ENCODE peak calls at places on chromosomes 11 and 22, in nine cellular contexts. C is epithelial cell of esophagus, R is fibroblast of lung, Z is ACHN, N is H9, B is neural crest cell, O is HTR-8/SVneo, Q is IMR-90, P is WERI-Rb-1. S is an unnamed sample.

GRCh38 chr11:81422402-81422801 is 1311.3 kb downstream of the FAM181B start:
- DNase-seq in C (no peak), R (no peak), Z (no peak), N (no peak), B (no peak), O (no peak), Q (no peak), P (no peak), S (no peak)

GRCh38 chr22:29693671-29694070 is 26.1 kb upstream of the CABP7 start:
- DNase-seq in C (no peak), R (no peak), Z (no peak), N (no peak), B (no peak), O (no peak), Q (no peak), P (no peak), S (no peak)

GRCh38 chr22:41217553-41218157 is 12.5 kb downstream of the L3MBTL2 start:
- DNase-seq in C (peak), R (peak), Z (no peak), N (peak), B (peak), O (no peak), Q (peak), P (peak), S (no peak)

GRCh38 chr22:32701021-32701420 is 100.5 kb upstream of the TIMP3 start:
- DNase-seq in C (peak), R (peak), Z (no peak), N (no peak), B (no peak), O (no peak), Q (peak), P (no peak), S (no peak)

GRCh38 chr22:34036936-34037335 is 116.7 kb upstream of the LARGE1 start:
- DNase-seq in C (no peak), R (no peak), Z (peak), N (no peak), B (no peak), O (no peak), Q (no peak), P (no peak), S (no peak)

GRCh38 chr22:24402460-24403192 is 24.8 kb upstream of the ADORA2A start:
- DNase-seq in C (peak), R (peak), Z (peak), N (no peak), B (no peak), O (peak), Q (peak), P (no peak), S (no peak)

GRCh38 chr11:108734956-108735559 is 70.2 kb downstream of the DDX10 start:
- DNase-seq in C (peak), R (peak), Z (peak), N (no peak), B (no peak), O (no peak), Q (peak), P (no peak), S (no peak)

GRCh38 chr22:49303061-49303735 is 524.5 kb downstream of the BRD1 start:
- DNase-seq in C (no peak), R (no peak), Z (no peak), N (peak), B (no peak), O (no peak), Q (no peak), P (no peak), S (peak)

GRCh38 chr11:63906585-63906984 is 10.4 kb downstream of the RCOR2 start:
- DNase-seq in C (peak), R (no peak), Z (peak), N (no peak), B (no peak), O (no peak), Q (peak), P (peak), S (peak)

GRCh38 chr11:18011633-18012313 is 1.1 kb downstream of the SERGEF start:
- DNase-seq in C (no peak), R (no peak), Z (no peak), N (no peak), B (no peak), O (no peak), Q (no peak), P (no peak), S (peak)

GRCh38 chr11:33716236-33716635 is 15.6 kb upstream of the C11orf91 start:
- DNase-seq in C (peak), R (peak), Z (peak), N (no peak), B (no peak), O (no peak), Q (no peak), P (peak), S (peak)

GRCh38 chr22:45478108-45478771 is 24.4 kb upstream of the FBLN1 start:
- DNase-seq in C (peak), R (peak), Z (no peak), N (no peak), B (no peak), O (peak), Q (peak), P (no peak), S (no peak)

GRCh38 chr11:65576867-65577755 is 1.3 kb downstream of the EHBP1L1 start:
- DNase-seq in C (peak), R (peak), Z (peak), N (no peak), B (no peak), O (peak), Q (peak), P (no peak), S (no peak)

GRCh38 chr11:46338988-46339666 is 8.1 kb upstream of the DGKZ start:
- DNase-seq in C (no peak), R (no peak), Z (no peak), N (peak), B (no peak), O (no peak), Q (no peak), P (no peak), S (no peak)

GRCh38 chr22:45453764-45454163 is 40.3 kb downstream of the RIBC2 start:
- DNase-seq in C (no peak), R (no peak), Z (no peak), N (no peak), B (no peak), O (no peak), Q (no peak), P (no peak), S (no peak)

GRCh38 chr22:39384750-39385480 is 14.7 kb upstream of the TAB1 start:
- DNase-seq in C (peak), R (peak), Z (no peak), N (peak), B (peak), O (no peak), Q (peak), P (peak), S (peak)

GRCh38 chr11:96113100-96113710 is 189.3 kb upstream of the MTMR2 start:
- DNase-seq in C (peak), R (peak), Z (no peak), N (no peak), B (no peak), O (no peak), Q (peak), P (no peak), S (no peak)

GRCh38 chr11:46677991-46678740 is 22.3 kb downstream of the ARHGAP1 start:
- DNase-seq in C (no peak), R (no peak), Z (no peak), N (no peak), B (no peak), O (no peak), Q (peak), P (peak), S (no peak)

GRCh38 chr11:32353884-32354283 is 81.5 kb downstream of the WT1 start:
- DNase-seq in C (no peak), R (no peak), Z (no peak), N (no peak), B (no peak), O (no peak), Q (no peak), P (no peak), S (no peak)

GRCh38 chr22:37082251-37082650 is 27.3 kb downstream of the TMPRSS6 start:
- DNase-seq in C (no peak), R (no peak), Z (no peak), N (no peak), B (no peak), O (no peak), Q (peak), P (no peak), S (no peak)

S was measured in D341Med.